ENCODE peak calls at places on chromosomes 3 and 15, in nine cellular contexts. One of them, this sample, is unnamed.

GRCh38 chr3:120147072-120147871 is 53.0 kb upstream of the GSK3B start:
- DNase-seq in spleen: no peak
- DNase-seq in GM12878: no peak
- DNase-seq in body of pancreas: peak; percentile 23
- DNase-seq in HCT116: no peak
- DNase-seq in sigmoid colon: no peak
- DNase-seq in heart left ventricle: no peak
- DNase-seq in erythroblast: peak; percentile 20
- DNase-seq in H54: no peak
- DNase-seq in this sample: no peak

GRCh38 chr3:156161172-156161571 is 40.8 kb downstream of the KCNAB1 start:
- DNase-seq in body of pancreas: no peak
- DNase-seq in GM12878: no peak
- DNase-seq in heart left ventricle: no peak
- DNase-seq in erythroblast: no peak
- DNase-seq in sigmoid colon: no peak
- DNase-seq in HCT116: no peak
- DNase-seq in H54: no peak
- DNase-seq in spleen: no peak
- DNase-seq in this sample: no peak

GRCh38 chr3:151976211-151977050 is 103.0 kb downstream of the SUCNR1 start:
- DNase-seq in body of pancreas: no peak
- DNase-seq in erythroblast: no peak
- DNase-seq in HCT116: peak; percentile 94
- DNase-seq in H54: peak; percentile 23
- DNase-seq in spleen: no peak
- DNase-seq in GM12878: no peak
- DNase-seq in sigmoid colon: no peak
- DNase-seq in heart left ventricle: no peak
- DNase-seq in this sample: no peak

GRCh38 chr15:67831363-67831762 is 6.1 kb downstream of the SKOR1 start:
- DNase-seq in spleen: no peak
- DNase-seq in heart left ventricle: no peak
- DNase-seq in erythroblast: no peak
- DNase-seq in HCT116: no peak
- DNase-seq in GM12878: no peak
- DNase-seq in body of pancreas: no peak
- DNase-seq in H54: no peak
- DNase-seq in sigmoid colon: peak; percentile 4
- DNase-seq in this sample: no peak

GRCh38 chr15:93955197-93955596 is 276.2 kb upstream of the MCTP2 start:
- DNase-seq in body of pancreas: no peak
- DNase-seq in GM12878: no peak
- DNase-seq in erythroblast: peak; percentile 69
- DNase-seq in HCT116: no peak
- DNase-seq in heart left ventricle: no peak
- DNase-seq in sigmoid colon: no peak
- DNase-seq in spleen: no peak
- DNase-seq in H54: no peak
- DNase-seq in this sample: no peak

GRCh38 chr15:90558182-90558581 is 28.5 kb downstream of the CRTC3 start:
- DNase-seq in GM12878: no peak
- DNase-seq in heart left ventricle: peak; percentile 49
- DNase-seq in erythroblast: peak; percentile 43
- DNase-seq in spleen: no peak
- DNase-seq in body of pancreas: peak; percentile 15
- DNase-seq in HCT116: no peak
- DNase-seq in sigmoid colon: peak; percentile 77
- DNase-seq in H54: no peak
- DNase-seq in this sample: no peak

GRCh38 chr15:38560456-38560926 is 4.1 kb downstream of the RASGRP1 start:
- DNase-seq in heart left ventricle: no peak
- DNase-seq in sigmoid colon: no peak
- DNase-seq in body of pancreas: no peak
- DNase-seq in H54: no peak
- DNase-seq in GM12878: no peak
- DNase-seq in erythroblast: no peak
- DNase-seq in HCT116: no peak
- DNase-seq in spleen: no peak
- DNase-seq in this sample: no peak

GRCh38 chr3:123380261-123380660 is 68.6 kb downstream of the ADCY5 start:
- DNase-seq in erythroblast: no peak
- DNase-seq in body of pancreas: no peak
- DNase-seq in spleen: no peak
- DNase-seq in H54: no peak
- DNase-seq in HCT116: no peak
- DNase-seq in heart left ventricle: peak; percentile 16
- DNase-seq in GM12878: no peak
- DNase-seq in sigmoid colon: peak; percentile 40
- DNase-seq in this sample: no peak

GRCh38 chr3:127544151-127544805 is 46.3 kb downstream of the TPRA1 start:
- DNase-seq in H54: peak; percentile 82
- DNase-seq in GM12878: no peak
- DNase-seq in heart left ventricle: peak; percentile 78
- DNase-seq in erythroblast: peak; percentile 76
- DNase-seq in HCT116: peak; percentile 55
- DNase-seq in spleen: peak; percentile 88
- DNase-seq in body of pancreas: peak; percentile 81
- DNase-seq in sigmoid colon: peak; percentile 76
- DNase-seq in this sample: peak; percentile 93

DNA sequence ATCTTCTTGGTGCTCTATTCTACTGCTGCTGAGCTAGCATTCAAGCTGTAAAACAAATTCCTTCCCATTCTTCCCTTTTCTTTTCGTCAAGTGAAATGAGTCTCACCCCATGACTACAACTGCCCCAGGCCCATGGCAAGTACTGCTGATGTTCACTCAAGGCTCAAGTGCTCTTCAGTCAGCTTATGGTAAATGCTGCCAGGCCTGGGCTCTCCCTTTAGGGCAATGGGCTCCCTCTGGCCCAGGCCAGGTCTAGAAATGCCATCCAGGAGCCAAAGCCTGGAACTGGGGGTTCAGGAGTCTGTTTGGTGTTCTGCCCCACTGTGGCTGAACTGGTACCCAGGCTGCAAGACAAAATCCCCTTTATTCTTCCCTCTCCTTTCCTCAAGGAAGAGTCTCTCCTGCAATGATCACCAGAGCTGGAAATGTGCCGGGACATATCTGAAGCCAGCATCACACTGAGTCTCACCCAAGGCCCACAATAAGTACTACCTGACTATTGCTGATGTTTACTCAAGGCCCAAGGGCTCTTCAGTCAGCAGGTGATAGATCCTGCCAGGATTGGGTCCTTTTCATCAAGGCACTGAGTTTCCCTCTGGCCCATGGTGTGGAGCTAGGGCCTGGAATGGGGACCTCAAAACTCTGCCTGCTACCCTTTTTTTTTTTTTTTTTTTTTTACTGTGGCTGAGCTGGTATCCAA is 205.0 kb upstream of the STAC start:
- DNase-seq in sigmoid colon: no peak
- DNase-seq in heart left ventricle: no peak
- DNase-seq in H54: no peak
- DNase-seq in HCT116: no peak
- DNase-seq in erythroblast: no peak
- DNase-seq in body of pancreas: no peak
- DNase-seq in GM12878: no peak
- DNase-seq in spleen: no peak
- DNase-seq in this sample: no peak
- TF ChIP-seq POLR2A in sigmoid colon: no peak
- TF ChIP-seq POLR2A in heart left ventricle: no peak
- TF ChIP-seq POLR2A in H54: no peak
- TF ChIP-seq POLR2A in HCT116: no peak
- TF ChIP-seq POLR2A in erythroblast: no peak
- TF ChIP-seq POLR2A in body of pancreas: no peak
- TF ChIP-seq POLR2A in GM12878: no peak
- TF ChIP-seq POLR2A in spleen: no peak
- TF ChIP-seq POLR2A in this sample: no peak

GRCh38 chr3:177037241-177037640 is 160.0 kb downstream of the TBL1XR1 start:
- DNase-seq in heart left ventricle: peak; percentile 38
- DNase-seq in GM12878: no peak
- DNase-seq in erythroblast: no peak
- DNase-seq in HCT116: no peak
- DNase-seq in sigmoid colon: no peak
- DNase-seq in body of pancreas: no peak
- DNase-seq in H54: no peak
- DNase-seq in spleen: no peak
- DNase-seq in this sample: no peak
- TF ChIP-seq POLR2A in heart left ventricle: no peak
- TF ChIP-seq POLR2A in GM12878: no peak
- TF ChIP-seq POLR2A in erythroblast: no peak
- TF ChIP-seq POLR2A in HCT116: no peak
- TF ChIP-seq POLR2A in sigmoid colon: no peak
- TF ChIP-seq POLR2A in body of pancreas: no peak
- TF ChIP-seq POLR2A in H54: no peak
- TF ChIP-seq POLR2A in spleen: no peak
- TF ChIP-seq POLR2A in this sample: no peak

GRCh38 chr3:45689787-45690145 is 570 bp downstream of the SACM1L start:
- DNase-seq in GM12878: no peak
- DNase-seq in HCT116: no peak
- DNase-seq in erythroblast: peak; percentile 64
- DNase-seq in spleen: no peak
- DNase-seq in sigmoid colon: no peak
- DNase-seq in heart left ventricle: no peak
- DNase-seq in H54: no peak
- DNase-seq in body of pancreas: no peak
- DNase-seq in this sample: no peak

GRCh38 chr3:45687828-45688193 is 1.4 kb upstream of the SACM1L start:
- DNase-seq in sigmoid colon: no peak
- DNase-seq in erythroblast: peak; percentile 49
- DNase-seq in spleen: no peak
- DNase-seq in H54: no peak
- DNase-seq in HCT116: no peak
- DNase-seq in heart left ventricle: no peak
- DNase-seq in body of pancreas: no peak
- DNase-seq in GM12878: no peak
- DNase-seq in this sample: no peak

GRCh38 chr3:45690331-45691035 is 1.3 kb downstream of the SACM1L start:
- DNase-seq in H54: no peak
- DNase-seq in body of pancreas: no peak
- DNase-seq in erythroblast: peak; percentile 40
- DNase-seq in sigmoid colon: no peak
- DNase-seq in HCT116: no peak
- DNase-seq in spleen: no peak
- DNase-seq in heart left ventricle: no peak
- DNase-seq in GM12878: no peak
- DNase-seq in this sample: no peak

GRCh38 chr3:45688194-45688881 is 858 bp upstream of the SACM1L start:
- DNase-seq in sigmoid colon: no peak
- DNase-seq in spleen: peak; percentile 81
- DNase-seq in body of pancreas: peak; percentile 23
- DNase-seq in HCT116: no peak
- DNase-seq in H54: no peak
- DNase-seq in GM12878: no peak
- DNase-seq in heart left ventricle: no peak
- DNase-seq in erythroblast: peak; percentile 79
- DNase-seq in this sample: no peak

DNA sequence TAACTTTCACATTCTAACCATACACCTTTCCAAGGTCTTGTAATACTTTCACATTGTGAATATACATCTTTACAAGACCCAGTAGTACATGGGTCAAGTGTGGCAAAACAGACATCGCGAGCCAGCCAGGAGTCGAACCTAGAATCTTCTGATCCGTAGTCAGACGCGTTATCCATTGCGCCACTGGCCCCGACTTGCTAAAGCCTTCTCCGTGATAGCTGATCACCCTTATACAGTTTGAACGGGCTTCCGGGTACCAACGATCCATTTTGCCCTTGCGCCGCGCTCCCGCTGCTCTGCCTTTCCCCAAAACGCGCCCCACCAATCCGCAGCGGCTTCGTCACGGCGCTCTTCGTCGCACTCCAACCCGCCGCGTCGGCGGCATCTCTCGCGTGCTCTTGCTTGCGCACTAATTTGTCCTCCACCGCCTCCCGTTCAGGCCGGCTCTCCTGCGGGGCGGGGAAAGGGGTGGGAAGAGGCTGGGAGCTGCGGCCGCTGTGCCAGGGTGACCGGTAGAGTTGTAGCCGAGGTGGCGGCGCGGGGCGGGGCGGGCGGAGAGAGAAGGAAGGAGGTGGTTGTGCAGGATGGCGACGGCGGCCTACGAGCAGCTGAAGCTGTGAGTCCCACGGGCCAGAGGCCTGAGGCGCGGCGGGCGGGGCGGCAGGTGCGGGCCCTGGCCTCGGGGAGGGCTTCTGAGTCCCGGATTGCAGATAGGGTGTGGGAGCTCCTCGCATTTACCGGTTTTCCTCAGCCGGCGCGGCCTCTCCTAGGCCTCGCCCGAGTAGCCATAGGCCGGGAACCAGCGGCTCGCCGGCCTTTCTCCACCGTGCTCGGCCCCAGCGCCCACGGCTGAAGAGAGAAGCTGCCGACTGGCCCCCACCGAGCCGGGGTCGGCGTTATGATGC is at the start of gene SACM1L:
- DNase-seq in HCT116: peak; percentile 95
- DNase-seq in body of pancreas: peak; percentile 97
- DNase-seq in erythroblast: peak; percentile 100
- DNase-seq in heart left ventricle: peak; percentile 99
- DNase-seq in spleen: peak; percentile 100
- DNase-seq in GM12878: peak; percentile 99
- DNase-seq in H54: peak; percentile 77
- DNase-seq in sigmoid colon: peak; percentile 99
- DNase-seq in this sample: peak; percentile 60
- TF ChIP-seq POLR2A in HCT116: peak; percentile 26
- TF ChIP-seq POLR2A in body of pancreas: peak; percentile 66
- TF ChIP-seq POLR2A in erythroblast: peak; percentile 71
- TF ChIP-seq POLR2A in heart left ventricle: peak; percentile 79
- TF ChIP-seq POLR2A in spleen: peak; percentile 76
- TF ChIP-seq POLR2A in GM12878: peak; percentile 86
- TF ChIP-seq POLR2A in H54: peak; percentile 93
- TF ChIP-seq POLR2A in sigmoid colon: peak; percentile 69
- TF ChIP-seq POLR2A in this sample: peak; percentile 74

GRCh38 chr3:173043757-173044156 is 97.3 kb downstream of the SPATA16 start:
- DNase-seq in HCT116: no peak
- DNase-seq in H54: no peak
- DNase-seq in sigmoid colon: no peak
- DNase-seq in body of pancreas: no peak
- DNase-seq in GM12878: no peak
- DNase-seq in heart left ventricle: no peak
- DNase-seq in spleen: no peak
- DNase-seq in erythroblast: no peak
- DNase-seq in this sample: no peak

GRCh38 chr3:173037840-173038483 is 103.1 kb downstream of the SPATA16 start:
- DNase-seq in HCT116: no peak
- DNase-seq in spleen: no peak
- DNase-seq in heart left ventricle: no peak
- DNase-seq in sigmoid colon: no peak
- DNase-seq in body of pancreas: no peak
- DNase-seq in GM12878: no peak
- DNase-seq in erythroblast: no peak
- DNase-seq in H54: no peak
- DNase-seq in this sample: no peak

DNA sequence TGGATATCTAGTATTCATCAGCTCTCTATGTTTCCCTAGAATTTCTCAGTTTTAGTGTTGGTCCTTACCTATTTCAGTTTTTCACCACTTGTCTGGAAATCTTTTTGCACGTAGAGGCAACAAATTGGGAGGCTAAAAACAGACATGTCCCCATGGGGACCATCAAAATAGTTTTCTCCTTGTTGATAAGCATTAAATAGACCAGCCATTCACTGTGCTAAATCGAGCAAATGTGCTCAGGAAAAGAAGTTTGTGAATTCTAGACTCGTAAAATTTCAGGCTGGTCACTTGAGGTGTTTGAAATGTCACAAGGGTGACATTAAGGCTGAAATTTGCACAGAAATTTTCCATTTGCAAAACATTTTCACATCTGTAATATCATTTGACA is 102.6 kb downstream of the SPATA16 start:
- DNase-seq in H54: no peak
- DNase-seq in GM12878: no peak
- DNase-seq in sigmoid colon: no peak
- DNase-seq in erythroblast: no peak
- DNase-seq in heart left ventricle: no peak
- DNase-seq in body of pancreas: no peak
- DNase-seq in spleen: no peak
- DNase-seq in HCT116: no peak
- DNase-seq in this sample: no peak
- TF ChIP-seq POLR2A in H54: no peak
- TF ChIP-seq POLR2A in GM12878: no peak
- TF ChIP-seq POLR2A in sigmoid colon: no peak
- TF ChIP-seq POLR2A in erythroblast: no peak
- TF ChIP-seq POLR2A in heart left ventricle: no peak
- TF ChIP-seq POLR2A in body of pancreas: no peak
- TF ChIP-seq POLR2A in spleen: no peak
- TF ChIP-seq POLR2A in HCT116: no peak
- TF ChIP-seq POLR2A in this sample: no peak